ENCODE peak calls at places on chromosomes 16 and 17, in seven cellular contexts. O, I, K, A, E, H and Q are unnamed samples.

GRCh38 chr17:41772586-41773189 is 13.8 kb downstream of the JUP start:
- DNase-seq in A (no peak), O (no peak), H (no peak), I (no peak), K (no peak), E (no peak), Q (no peak)

GRCh38 chr16:75433732-75434413 is 570 bp upstream of the CFDP1 start:
- DNase-seq in H (peak), I (peak), A (peak), K (peak), O (peak), E (no peak), Q (peak)

GRCh38 chr17:65265276-65265675 is 128.1 kb downstream of the RGS9 start:
- DNase-seq in A (no peak), K (no peak), O (no peak), I (no peak), E (no peak), H (no peak), Q (no peak)

GRCh38 chr17:79625706-79626105 is 14.9 kb upstream of the RBFOX3 start:
- DNase-seq in I (no peak), H (no peak), O (no peak), A (peak), K (no peak), E (no peak), Q (no peak)

GRCh38 chr17:39920218-39921210 is 2.1 kb upstream of the GSDMB start:
- DNase-seq in A (no peak), O (no peak), E (no peak), I (no peak), H (no peak), K (no peak), Q (no peak)

GRCh38 chr16:73864868-73865267 is 431.7 kb upstream of the PSMD7 start:
- DNase-seq in I (no peak), A (no peak), O (no peak), H (no peak), E (no peak), K (no peak), Q (no peak)

GRCh38 chr16:72256398-72257048 is 84.6 kb upstream of the PMFBP1 start:
- DNase-seq in E (no peak), I (no peak), K (no peak), O (peak), H (peak), A (no peak), Q (no peak)

GRCh38 chr16:67030221-67030962 is 1.4 kb downstream of the CBFB start:
- DNase-seq in A (peak), K (no peak), O (no peak), I (no peak), H (no peak), E (no peak), Q (no peak)

GRCh38 chr17:81908793-81909192 is 2.4 kb downstream of the PCYT2 start:
- DNase-seq in E (no peak), A (no peak), K (no peak), I (no peak), O (no peak), H (no peak), Q (no peak)

GRCh38 chr16:23302045-23302956 is at the start of gene SCNN1B:
- DNase-seq in K (peak), O (no peak), E (peak), A (peak), H (no peak), I (peak), Q (peak)

GRCh38 chr17:67245694-67246397 is 850 bp upstream of the HELZ start:
- DNase-seq in E (peak), O (no peak), K (peak), I (peak), A (no peak), H (no peak), Q (peak)

GRCh38 chr17:79627766-79628690 is 17.2 kb upstream of the RBFOX3 start:
- DNase-seq in I (no peak), K (peak), H (no peak), E (no peak), A (peak), O (no peak), Q (no peak)

GRCh38 chr17:45385331-45385997 is 47.2 kb downstream of the ARHGAP27 start:
- DNase-seq in O (peak), I (peak), A (peak), E (peak), K (peak), H (peak), Q (peak)

DNA sequence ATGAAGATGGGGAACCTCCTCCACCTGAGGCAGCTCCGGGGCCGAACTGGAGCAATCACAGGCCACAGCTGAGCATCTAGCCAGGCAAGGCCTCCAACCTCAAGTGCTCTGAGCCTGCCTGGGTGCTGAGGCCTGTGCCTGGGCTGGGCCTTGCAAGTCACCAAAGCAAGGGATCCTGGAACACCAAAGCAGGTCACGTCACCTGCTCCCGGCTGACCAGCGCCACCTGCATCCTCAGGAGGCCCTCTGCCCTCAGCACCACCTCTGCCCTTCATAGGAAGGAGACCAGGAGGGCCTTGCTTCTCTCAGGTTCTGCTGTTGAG is 68.0 kb downstream of the SMPD3 start:
- DNase-seq in H (no peak), O (no peak), A (no peak), I (no peak), K (no peak), E (no peak), Q (no peak)
- H3K4ac ChIP-seq in H (no peak), O (no peak), A (no peak), I (no peak), K (no peak), E (no peak), Q (no peak)

DNA sequence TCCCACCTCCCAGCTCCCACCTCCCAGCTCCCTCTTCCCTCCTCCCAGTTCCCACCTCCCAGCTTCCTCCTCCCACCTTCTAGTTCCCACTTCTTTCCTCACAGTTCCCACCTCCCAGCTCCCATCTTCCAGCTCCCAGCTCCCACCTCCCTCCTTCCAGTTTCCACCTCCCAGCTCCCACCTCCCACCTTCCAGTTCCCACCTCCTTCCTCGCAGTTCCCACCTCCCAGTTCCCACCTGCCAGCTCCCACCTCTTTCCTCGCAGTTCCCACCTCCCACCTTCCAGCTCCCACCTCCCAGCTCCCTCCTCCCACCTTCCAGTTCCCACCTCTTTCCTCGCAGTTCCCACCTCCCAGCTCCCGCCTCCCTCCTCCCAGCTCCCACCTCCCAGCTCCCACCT is 10.4 kb upstream of the MC1R start:
- DNase-seq in H (no peak), I (no peak), O (no peak), E (no peak), K (no peak), A (no peak), Q (no peak)
- H3K4ac ChIP-seq in H (no peak), I (no peak), O (no peak), E (no peak), K (no peak), A (no peak), Q (no peak)

DNA sequence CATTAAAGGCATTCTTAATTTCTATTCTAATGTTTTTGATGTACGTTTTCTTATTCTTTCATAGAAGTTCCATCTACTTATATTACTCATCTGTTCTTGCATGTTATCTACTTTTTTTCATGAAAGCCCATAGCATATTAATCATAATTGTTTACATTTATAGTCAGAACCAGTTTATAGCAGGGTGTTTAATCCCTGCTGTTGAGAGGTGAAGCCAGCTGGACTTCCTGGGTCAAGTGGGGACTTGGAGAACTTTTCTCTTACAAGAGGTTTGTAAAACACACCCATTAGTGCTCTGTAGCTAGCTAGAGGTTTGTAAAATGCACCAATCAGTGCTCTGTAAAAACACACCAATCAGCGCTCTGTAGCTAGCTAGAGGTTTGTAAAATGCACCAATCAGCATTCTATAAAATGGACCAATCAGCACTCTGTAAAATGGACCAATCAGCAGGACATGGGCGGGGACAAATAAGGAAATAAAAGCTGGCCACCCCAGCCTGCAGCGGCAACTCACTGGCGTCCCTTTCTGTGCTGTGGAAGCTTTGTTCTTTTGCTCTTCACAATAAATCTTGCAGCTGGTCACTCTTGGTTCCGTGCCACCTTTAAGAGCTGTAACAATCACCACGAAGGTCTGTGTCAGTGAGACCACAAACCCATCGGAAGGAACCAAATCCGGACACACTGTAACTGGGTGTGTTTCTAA is 120.6 kb downstream of the TANC2 start:
- DNase-seq in K (no peak), O (no peak), I (no peak), E (no peak), H (no peak), A (no peak), Q (no peak)
- H3K4ac ChIP-seq in K (no peak), O (no peak), I (no peak), E (no peak), H (no peak), A (no peak), Q (no peak)

GRCh38 chr17:57115377-57115776 is 30.3 kb downstream of the AKAP1 start:
- DNase-seq in H (no peak), O (no peak), I (no peak), K (no peak), E (no peak), A (no peak), Q (no peak)
- H3K4ac ChIP-seq in H (no peak), O (no peak), I (no peak), K (no peak), E (no peak), A (no peak), Q (no peak)

GRCh38 chr17:71845354-71845753 is 275.5 kb upstream of the SOX9 start:
- DNase-seq in K (no peak), O (no peak), H (no peak), A (no peak), E (no peak), I (no peak), Q (no peak)

GRCh38 chr17:71846561-71846960 is 274.3 kb upstream of the SOX9 start:
- DNase-seq in E (no peak), H (no peak), K (no peak), O (no peak), A (no peak), I (no peak), Q (no peak)

GRCh38 chr17:71842991-71843390 is 277.8 kb upstream of the SOX9 start:
- DNase-seq in E (no peak), K (no peak), I (no peak), O (no peak), A (no peak), H (no peak), Q (no peak)
- H3K4ac ChIP-seq in E (no peak), K (no peak), I (no peak), O (no peak), A (no peak), H (no peak), Q (no peak)

DNA sequence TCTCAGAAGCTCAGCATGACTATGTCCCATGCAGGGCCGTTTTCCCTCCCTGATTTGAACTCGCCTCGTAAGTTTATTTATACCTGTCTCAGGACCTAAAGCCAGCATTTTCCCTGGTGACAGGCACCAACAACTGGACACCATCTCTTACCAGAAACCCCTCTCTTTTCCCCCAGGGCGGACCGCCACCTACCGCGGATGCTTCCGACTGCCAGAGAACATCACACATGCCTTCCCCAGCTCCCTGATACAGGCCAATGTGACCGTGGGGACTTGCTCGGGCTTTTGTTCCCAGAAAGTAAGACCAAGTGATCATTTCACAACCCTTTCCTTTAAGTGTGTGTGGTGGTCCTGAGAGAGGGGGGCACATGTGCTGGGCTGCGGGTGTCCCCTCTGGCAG is 24.7 kb downstream of the WSCD1 start:
- DNase-seq in A (no peak), K (no peak), H (no peak), E (no peak), O (no peak), I (no peak), Q (no peak)
- H3K4ac ChIP-seq in A (no peak), K (no peak), H (no peak), E (no peak), O (no peak), I (no peak), Q (no peak)

GRCh38 chr17:6831662-6832263 is at the start of gene TEKT1:
- DNase-seq in A (peak), O (peak), I (peak), H (peak), E (peak), K (peak), Q (peak)
- H3K4ac ChIP-seq in A (no peak), O (no peak), I (no peak), H (no peak), E (no peak), K (peak), Q (no peak)

GRCh38 chr17:31815212-31815611 is 43.8 kb downstream of the COPRS start:
- DNase-seq in I (no peak), K (no peak), A (no peak), E (no peak), O (no peak), H (no peak), Q (peak)
- H3K4ac ChIP-seq in I (no peak), K (no peak), A (no peak), E (no peak), O (no peak), H (no peak), Q (no peak)